ENCODE peak calls at places on chromosomes 11 and 22, in six cellular contexts. One of them, this sample, is unnamed.
A peak's percentile ranks its signal among the peaks of the same experiment; 100 is the strongest.

GRCh38 chr11:115961168-115962003 is 457.2 kb upstream of the CADM1 start:
- DNase-seq in fibroblast of lung: peak; percentile 27
- DNase-seq in AG04450: no peak
- DNase-seq in fibroblast of pulmonary artery: peak; percentile 19
- DNase-seq in WTC11: no peak
- DNase-seq in H1: no peak
- DNase-seq in this sample: no peak

GRCh38 chr11:69906453-69906907 is 87.3 kb upstream of the FGF3 start:
- DNase-seq in fibroblast of lung: no peak
- DNase-seq in AG04450: no peak
- DNase-seq in fibroblast of pulmonary artery: no peak
- DNase-seq in WTC11: no peak
- DNase-seq in H1: no peak
- DNase-seq in this sample: no peak

GRCh38 chr11:27468209-27468608 is 4.4 kb downstream of the LGR4 start:
- DNase-seq in fibroblast of lung: peak; percentile 89
- DNase-seq in AG04450: no peak
- DNase-seq in fibroblast of pulmonary artery: peak; percentile 93
- DNase-seq in WTC11: no peak
- DNase-seq in H1: no peak
- DNase-seq in this sample: no peak

GRCh38 chr11:43825217-43825816 is 55.3 kb upstream of the ALKBH3 start:
- DNase-seq in fibroblast of lung: no peak
- DNase-seq in AG04450: no peak
- DNase-seq in fibroblast of pulmonary artery: peak; percentile 54
- DNase-seq in WTC11: no peak
- DNase-seq in H1: no peak
- DNase-seq in this sample: no peak

GRCh38 chr11:19604679-19605375 is 107.8 kb upstream of the NAV2 start:
- DNase-seq in fibroblast of lung: no peak
- DNase-seq in AG04450: no peak
- DNase-seq in fibroblast of pulmonary artery: no peak
- DNase-seq in WTC11: no peak
- DNase-seq in H1: no peak
- DNase-seq in this sample: no peak

GRCh38 chr11:89477175-89477574 is 14.0 kb downstream of the NOX4 start:
- DNase-seq in fibroblast of lung: no peak
- DNase-seq in AG04450: no peak
- DNase-seq in fibroblast of pulmonary artery: no peak
- DNase-seq in WTC11: peak; percentile 63
- DNase-seq in H1: no peak
- DNase-seq in this sample: no peak

GRCh38 chr11:1983601-1983961 is 14.1 kb downstream of the H19 start:
- DNase-seq in fibroblast of lung: no peak
- DNase-seq in AG04450: no peak
- DNase-seq in fibroblast of pulmonary artery: no peak
- DNase-seq in WTC11: no peak
- DNase-seq in H1: peak; percentile 33
- DNase-seq in this sample: no peak

GRCh38 chr11:57251491-57252104 is 14.5 kb upstream of the APLNR start:
- DNase-seq in fibroblast of lung: peak; percentile 21
- DNase-seq in AG04450: no peak
- DNase-seq in fibroblast of pulmonary artery: peak; percentile 80
- DNase-seq in WTC11: no peak
- DNase-seq in H1: no peak
- DNase-seq in this sample: no peak

GRCh38 chr11:3171931-3172560 is 6.9 kb upstream of the OSBPL5 start:
- DNase-seq in fibroblast of lung: no peak
- DNase-seq in AG04450: no peak
- DNase-seq in fibroblast of pulmonary artery: no peak
- DNase-seq in WTC11: no peak
- DNase-seq in H1: no peak
- DNase-seq in this sample: no peak

GRCh38 chr22:37824674-37825641 is 1.8 kb downstream of the GALR3 start:
- DNase-seq in fibroblast of lung: peak; percentile 50
- DNase-seq in AG04450: no peak
- DNase-seq in fibroblast of pulmonary artery: no peak
- DNase-seq in WTC11: peak; percentile 63
- DNase-seq in H1: peak; percentile 72
- DNase-seq in this sample: peak; percentile 25

GRCh38 chr11:124898711-124899110 is 1.0 kb upstream of the ROBO4 start:
- DNase-seq in fibroblast of lung: no peak
- DNase-seq in AG04450: peak; percentile 21
- DNase-seq in fibroblast of pulmonary artery: peak; percentile 94
- DNase-seq in WTC11: no peak
- DNase-seq in H1: peak; percentile 47
- DNase-seq in this sample: no peak

GRCh38 chr11:48123249-48123875 is 93.2 kb upstream of the OR4B1 start:
- DNase-seq in fibroblast of lung: no peak
- DNase-seq in AG04450: no peak
- DNase-seq in fibroblast of pulmonary artery: no peak
- DNase-seq in WTC11: no peak
- DNase-seq in H1: no peak
- DNase-seq in this sample: no peak

GRCh38 chr11:117885777-117886176 is 9.3 kb upstream of the FXYD6 start:
- DNase-seq in fibroblast of lung: no peak
- DNase-seq in AG04450: no peak
- DNase-seq in fibroblast of pulmonary artery: peak; percentile 34
- DNase-seq in WTC11: no peak
- DNase-seq in H1: peak; percentile 40
- DNase-seq in this sample: no peak

GRCh38 chr11:73294604-73295003 is 13.5 kb upstream of the ARHGEF17 start:
- DNase-seq in fibroblast of lung: no peak
- DNase-seq in AG04450: no peak
- DNase-seq in fibroblast of pulmonary artery: no peak
- DNase-seq in WTC11: no peak
- DNase-seq in H1: no peak
- DNase-seq in this sample: no peak

GRCh38 chr22:33917744-33918406 is 2.4 kb downstream of the LARGE1 start:
- DNase-seq in fibroblast of lung: peak; percentile 27
- DNase-seq in AG04450: no peak
- DNase-seq in fibroblast of pulmonary artery: no peak
- DNase-seq in WTC11: peak; percentile 15
- DNase-seq in H1: no peak
- DNase-seq in this sample: no peak
- TF ChIP-seq CTCF in fibroblast of lung: peak; percentile 36
- TF ChIP-seq CTCF in AG04450: peak; percentile 50
- TF ChIP-seq CTCF in fibroblast of pulmonary artery: no peak
- TF ChIP-seq CTCF in WTC11: no peak
- TF ChIP-seq CTCF in H1: peak; percentile 45
- TF ChIP-seq CTCF in this sample: no peak

GRCh38 chr11:94759522-94759921 is 8.6 kb upstream of the AMOTL1 start:
- DNase-seq in fibroblast of lung: no peak
- DNase-seq in AG04450: no peak
- DNase-seq in fibroblast of pulmonary artery: no peak
- DNase-seq in WTC11: no peak
- DNase-seq in H1: no peak
- DNase-seq in this sample: no peak
- TF ChIP-seq CTCF in fibroblast of lung: no peak
- TF ChIP-seq CTCF in AG04450: no peak
- TF ChIP-seq CTCF in fibroblast of pulmonary artery: no peak
- TF ChIP-seq CTCF in WTC11: no peak
- TF ChIP-seq CTCF in H1: no peak
- TF ChIP-seq CTCF in this sample: no peak

DNA sequence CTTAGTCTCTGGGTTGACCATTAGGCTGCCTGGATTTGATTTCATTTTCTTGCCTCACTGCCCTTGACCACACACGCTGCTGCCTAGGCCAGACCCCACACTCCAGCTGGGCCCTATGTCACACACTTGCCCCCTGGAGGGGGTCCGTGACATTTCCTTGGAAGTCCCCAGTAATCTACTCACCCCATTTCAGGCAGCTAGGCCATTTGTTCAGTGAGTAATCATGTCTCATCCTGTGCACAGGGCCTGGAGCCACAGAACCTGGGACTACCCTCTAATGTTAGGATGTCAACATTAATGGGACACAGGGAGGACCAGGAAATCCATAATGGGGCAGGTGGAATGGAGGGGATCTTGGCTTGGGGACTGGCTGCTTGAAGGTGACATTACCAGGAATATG is 81.8 kb upstream of the SPON1 start:
- DNase-seq in fibroblast of lung: no peak
- DNase-seq in AG04450: no peak
- DNase-seq in fibroblast of pulmonary artery: no peak
- DNase-seq in WTC11: no peak
- DNase-seq in H1: no peak
- DNase-seq in this sample: no peak
- TF ChIP-seq CTCF in fibroblast of lung: no peak
- TF ChIP-seq CTCF in AG04450: no peak
- TF ChIP-seq CTCF in fibroblast of pulmonary artery: no peak
- TF ChIP-seq CTCF in WTC11: no peak
- TF ChIP-seq CTCF in H1: no peak
- TF ChIP-seq CTCF in this sample: no peak

GRCh38 chr11:132851247-132851646 is 681.1 kb downstream of the OPCML start:
- DNase-seq in fibroblast of lung: no peak
- DNase-seq in AG04450: no peak
- DNase-seq in fibroblast of pulmonary artery: no peak
- DNase-seq in WTC11: no peak
- DNase-seq in H1: no peak
- DNase-seq in this sample: no peak

GRCh38 chr11:132850106-132850505 is 682.2 kb downstream of the OPCML start:
- DNase-seq in fibroblast of lung: no peak
- DNase-seq in AG04450: no peak
- DNase-seq in fibroblast of pulmonary artery: no peak
- DNase-seq in WTC11: no peak
- DNase-seq in H1: no peak
- DNase-seq in this sample: no peak

GRCh38 chr11:132844956-132845355 is 687.3 kb downstream of the OPCML start:
- DNase-seq in fibroblast of lung: peak; percentile 98
- DNase-seq in AG04450: peak; percentile 77
- DNase-seq in fibroblast of pulmonary artery: peak; percentile 68
- DNase-seq in WTC11: no peak
- DNase-seq in H1: no peak
- DNase-seq in this sample: no peak

GRCh38 chr11:132848336-132848735 is 684.0 kb downstream of the OPCML start:
- DNase-seq in fibroblast of lung: peak; percentile 89
- DNase-seq in AG04450: no peak
- DNase-seq in fibroblast of pulmonary artery: peak; percentile 19
- DNase-seq in WTC11: no peak
- DNase-seq in H1: no peak
- DNase-seq in this sample: no peak

GRCh38 chr11:132846080-132846479 is 686.2 kb downstream of the OPCML start:
- DNase-seq in fibroblast of lung: no peak
- DNase-seq in AG04450: no peak
- DNase-seq in fibroblast of pulmonary artery: no peak
- DNase-seq in WTC11: no peak
- DNase-seq in H1: no peak
- DNase-seq in this sample: no peak
- TF ChIP-seq CTCF in fibroblast of lung: no peak
- TF ChIP-seq CTCF in AG04450: no peak
- TF ChIP-seq CTCF in fibroblast of pulmonary artery: no peak
- TF ChIP-seq CTCF in WTC11: no peak
- TF ChIP-seq CTCF in H1: peak; percentile 24
- TF ChIP-seq CTCF in this sample: no peak

DNA sequence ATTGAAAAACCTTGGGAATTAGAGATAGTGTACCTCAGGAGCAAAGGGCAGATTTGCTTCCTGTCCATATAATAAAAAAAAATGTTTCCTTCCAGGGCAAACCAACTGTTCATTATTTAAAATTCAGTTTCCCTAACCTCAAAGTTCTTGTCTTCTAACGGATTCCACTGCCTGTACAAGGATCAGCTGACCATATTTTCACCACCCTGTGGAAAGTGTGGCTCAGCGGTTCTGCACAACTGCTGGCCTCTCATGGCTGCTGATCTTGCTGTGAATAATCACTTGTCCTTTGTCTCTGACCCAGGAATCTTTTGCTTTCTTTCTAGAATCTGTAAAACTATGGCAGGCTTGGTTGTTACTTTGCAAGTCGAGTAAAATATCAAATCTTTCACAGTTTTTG is 1732.5 kb upstream of the RAG2 start:
- DNase-seq in fibroblast of lung: no peak
- DNase-seq in AG04450: no peak
- DNase-seq in fibroblast of pulmonary artery: no peak
- DNase-seq in WTC11: no peak
- DNase-seq in H1: no peak
- DNase-seq in this sample: no peak
- TF ChIP-seq CTCF in fibroblast of lung: no peak
- TF ChIP-seq CTCF in AG04450: no peak
- TF ChIP-seq CTCF in fibroblast of pulmonary artery: no peak
- TF ChIP-seq CTCF in WTC11: no peak
- TF ChIP-seq CTCF in H1: no peak
- TF ChIP-seq CTCF in this sample: no peak

GRCh38 chr11:131584694-131585592 is 214.5 kb downstream of the NTM start:
- DNase-seq in fibroblast of lung: no peak
- DNase-seq in AG04450: no peak
- DNase-seq in fibroblast of pulmonary artery: no peak
- DNase-seq in WTC11: peak; percentile 82
- DNase-seq in H1: peak; percentile 91
- DNase-seq in this sample: no peak
- TF ChIP-seq CTCF in fibroblast of lung: peak; percentile 21
- TF ChIP-seq CTCF in AG04450: peak; percentile 22
- TF ChIP-seq CTCF in fibroblast of pulmonary artery: no peak
- TF ChIP-seq CTCF in WTC11: peak; percentile 70
- TF ChIP-seq CTCF in H1: peak; percentile 89
- TF ChIP-seq CTCF in this sample: peak; percentile 42

GRCh38 chr11:106156290-106156937 is 79.0 kb downstream of the AASDHPPT start:
- DNase-seq in fibroblast of lung: peak; percentile 79
- DNase-seq in AG04450: peak; percentile 70
- DNase-seq in fibroblast of pulmonary artery: peak; percentile 94
- DNase-seq in WTC11: no peak
- DNase-seq in H1: no peak
- DNase-seq in this sample: no peak

GRCh38 chr11:106152824-106153223 is 75.4 kb downstream of the AASDHPPT start:
- DNase-seq in fibroblast of lung: peak; percentile 56
- DNase-seq in AG04450: no peak
- DNase-seq in fibroblast of pulmonary artery: peak; percentile 13
- DNase-seq in WTC11: no peak
- DNase-seq in H1: no peak
- DNase-seq in this sample: no peak

GRCh38 chr11:106152013-106152412 is 74.6 kb downstream of the AASDHPPT start:
- DNase-seq in fibroblast of lung: peak; percentile 86
- DNase-seq in AG04450: no peak
- DNase-seq in fibroblast of pulmonary artery: peak; percentile 36
- DNase-seq in WTC11: no peak
- DNase-seq in H1: no peak
- DNase-seq in this sample: no peak
- TF ChIP-seq CTCF in fibroblast of lung: no peak
- TF ChIP-seq CTCF in AG04450: peak; percentile 33
- TF ChIP-seq CTCF in fibroblast of pulmonary artery: peak; percentile 26
- TF ChIP-seq CTCF in WTC11: no peak
- TF ChIP-seq CTCF in H1: no peak
- TF ChIP-seq CTCF in this sample: peak; percentile 16

GRCh38 chr11:126360049-126360446 is 4.6 kb downstream of the ST3GAL4 start:
- DNase-seq in fibroblast of lung: no peak
- DNase-seq in AG04450: no peak
- DNase-seq in fibroblast of pulmonary artery: no peak
- DNase-seq in WTC11: no peak
- DNase-seq in H1: no peak
- DNase-seq in this sample: no peak

GRCh38 chr11:126361400-126361799 is 5.9 kb downstream of the ST3GAL4 start:
- DNase-seq in fibroblast of lung: no peak
- DNase-seq in AG04450: no peak
- DNase-seq in fibroblast of pulmonary artery: no peak
- DNase-seq in WTC11: no peak
- DNase-seq in H1: no peak
- DNase-seq in this sample: no peak

GRCh38 chr11:126357969-126358762 is 2.7 kb downstream of the ST3GAL4 start:
- DNase-seq in fibroblast of lung: no peak
- DNase-seq in AG04450: no peak
- DNase-seq in fibroblast of pulmonary artery: no peak
- DNase-seq in WTC11: no peak
- DNase-seq in H1: no peak
- DNase-seq in this sample: no peak

GRCh38 chr11:126358763-126359160 is 3.3 kb downstream of the ST3GAL4 start:
- DNase-seq in fibroblast of lung: no peak
- DNase-seq in AG04450: no peak
- DNase-seq in fibroblast of pulmonary artery: no peak
- DNase-seq in WTC11: no peak
- DNase-seq in H1: peak; percentile 43
- DNase-seq in this sample: no peak

GRCh38 chr11:126359431-126360048 is 4.1 kb downstream of the ST3GAL4 start:
- DNase-seq in fibroblast of lung: peak; percentile 70
- DNase-seq in AG04450: no peak
- DNase-seq in fibroblast of pulmonary artery: peak; percentile 56
- DNase-seq in WTC11: no peak
- DNase-seq in H1: no peak
- DNase-seq in this sample: no peak
- TF ChIP-seq CTCF in fibroblast of lung: peak; percentile 53
- TF ChIP-seq CTCF in AG04450: peak; percentile 25
- TF ChIP-seq CTCF in fibroblast of pulmonary artery: peak; percentile 28
- TF ChIP-seq CTCF in WTC11: no peak
- TF ChIP-seq CTCF in H1: no peak
- TF ChIP-seq CTCF in this sample: no peak

This sample was measured in progenitor cell of endocrine pancreas.